ENCODE peak calls at places on chromosomes 7 and 10, in seven cellular contexts. J is GM23338, I is fibroblast of lung, W is neuronal stem cell, O is keratinocyte, F is adrenal gland, B is lower lobe of right lung. U is an unnamed sample.

GRCh38 chr10:7538970-7539694 is 127.6 kb downstream of the ITIH5 start:
- DNase-seq in J (no peak), I (no peak), W (no peak), O (no peak), F (no peak), B (no peak), U (no peak)

GRCh38 chr10:122298598-122299301 is 27.7 kb downstream of the BTBD16 start:
- DNase-seq in J (peak; percentile 93), I (peak; percentile 80), W (peak; percentile 64), O (no peak), F (peak; percentile 65), B (no peak), U (no peak)

GRCh38 chr10:23892296-23892695 is 316.6 kb upstream of the KIAA1217 start:
- DNase-seq in J (no peak), I (no peak), W (no peak), O (no peak), F (no peak), B (no peak), U (peak; percentile 16)

GRCh38 chr7:135341049-135341448 is 107.4 kb downstream of the STRA8 start:
- DNase-seq in J (peak; percentile 54), I (no peak), W (no peak), O (no peak), F (no peak), B (no peak), U (no peak)

GRCh38 chr7:5689118-5689517 is 92.3 kb downstream of the RNF216 start:
- DNase-seq in J (no peak), I (peak; percentile 82), W (no peak), O (no peak), F (no peak), B (no peak), U (no peak)

GRCh38 chr10:21494221-21495001 is 31.1 kb downstream of the SKIDA1 start:
- DNase-seq in J (peak; percentile 64), I (peak; percentile 37), W (no peak), O (no peak), F (peak; percentile 37), B (peak; percentile 58), U (no peak)

GRCh38 chr7:66413379-66414114 is 208.4 kb downstream of the TPST1 start:
- DNase-seq in J (peak; percentile 96), I (peak; percentile 81), W (peak; percentile 81), O (peak; percentile 48), F (peak; percentile 95), B (peak; percentile 90), U (no peak)

GRCh38 chr10:29926649-29927048 is 132.7 kb downstream of the JCAD start:
- DNase-seq in J (peak; percentile 60), I (peak; percentile 87), W (no peak), O (no peak), F (no peak), B (no peak), U (no peak)

GRCh38 chr7:159067870-159068787 is 76.5 kb downstream of the VIPR2 start:
- DNase-seq in J (no peak), I (no peak), W (no peak), O (no peak), F (no peak), B (no peak), U (no peak)

GRCh38 chr10:68135362-68135761 is 26.1 kb downstream of the MYPN start:
- DNase-seq in J (no peak), I (peak; percentile 51), W (no peak), O (no peak), F (no peak), B (no peak), U (no peak)

GRCh38 chr10:79488870-79489269 is 23.5 kb upstream of the EIF5AL1 start:
- DNase-seq in J (no peak), I (no peak), W (no peak), O (no peak), F (no peak), B (no peak), U (no peak)

GRCh38 chr7:116588641-116589594 is 64.1 kb downstream of the CAV1 start:
- DNase-seq in J (peak; percentile 74), I (peak; percentile 84), W (peak; percentile 49), O (peak; percentile 28), F (no peak), B (no peak), U (no peak)

GRCh38 chr7:140214075-140214684 is 37.4 kb upstream of the KDM7A start:
- DNase-seq in J (no peak), I (peak; percentile 27), W (no peak), O (no peak), F (peak; percentile 23), B (peak; percentile 55), U (peak; percentile 65)

GRCh38 chr10:13356392-13356791 is 8.3 kb upstream of the SEPHS1 start:
- DNase-seq in J (no peak), I (no peak), W (no peak), O (no peak), F (no peak), B (no peak), U (no peak)

GRCh38 chr7:88480901-88481300 is 174.2 kb upstream of the STEAP4 start:
- DNase-seq in J (no peak), I (no peak), W (no peak), O (no peak), F (no peak), B (no peak), U (no peak)

GRCh38 chr10:102657984-102658724 is 13.9 kb downstream of the TRIM8 start:
- DNase-seq in J (no peak), I (peak; percentile 45), W (no peak), O (no peak), F (peak; percentile 54), B (peak; percentile 82), U (no peak)

DNA sequence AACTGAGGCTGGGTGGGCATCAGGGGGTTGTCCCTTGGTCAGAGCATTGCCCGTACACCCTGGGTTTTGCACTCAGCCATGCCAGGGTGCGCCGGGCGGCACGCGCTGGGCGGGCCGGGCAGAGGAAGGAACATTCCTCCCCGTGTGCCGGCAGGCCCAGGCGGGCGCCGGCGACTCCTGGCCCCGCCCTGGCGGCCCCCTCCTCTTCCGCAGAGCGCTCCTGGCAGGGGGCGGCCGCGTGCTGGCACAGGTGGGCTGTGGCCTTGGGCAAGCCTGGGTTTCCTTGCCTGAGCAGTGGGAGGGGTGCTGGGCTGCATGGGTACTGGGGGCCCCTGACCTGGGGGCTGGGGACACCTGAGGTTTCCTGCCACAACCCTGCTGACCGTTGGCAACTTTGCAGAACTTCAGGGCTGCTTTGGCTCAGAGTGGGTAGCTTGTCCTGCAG is 3.9 kb downstream of the LFNG start:
- DNase-seq in J (peak; percentile 77), I (no peak), W (no peak), O (no peak), F (no peak), B (peak; percentile 77), U (peak; percentile 49)
- H3K27ac ChIP-seq in J (peak overlapping the region; percentile 79), I (no peak overlapping the region), W (peak overlapping the region; percentile 97), O (peak overlapping the region; percentile 95), F (peak overlapping the region; percentile 42), B (peak overlapping the region; percentile 92), U (peak overlapping the region; percentile 86)

DNA sequence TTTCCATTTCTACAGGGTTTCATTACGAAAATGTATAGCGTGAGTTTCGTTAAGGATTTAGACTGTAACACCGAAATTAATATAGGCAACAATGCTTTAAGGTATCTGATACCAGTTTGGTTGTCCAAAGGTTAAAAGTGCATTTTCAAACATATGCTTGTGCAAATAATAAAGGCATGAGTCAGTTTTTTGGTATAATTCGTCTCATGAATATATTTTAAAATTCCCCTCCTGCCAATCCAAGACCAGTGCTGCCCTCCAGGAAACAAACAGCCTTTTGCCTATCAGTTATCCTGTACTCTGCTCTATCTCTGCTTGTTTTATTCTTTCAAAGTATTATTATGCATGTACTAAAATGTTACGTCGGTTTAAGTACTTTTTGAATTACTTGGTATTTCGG is 2.0 kb downstream of the LCOR start:
- DNase-seq in J (no peak), I (peak; percentile 20), W (no peak), O (no peak), F (no peak), B (no peak), U (no peak)
- H3K27ac ChIP-seq in J (no peak overlapping the region), I (peak overlapping the region; percentile 26), W (no peak overlapping the region), O (no peak overlapping the region), F (no peak overlapping the region), B (no peak overlapping the region), U (peak overlapping the region; percentile 90)

GRCh38 chr10:60138842-60139241 is 232.5 kb upstream of the CCDC6 start:
- DNase-seq in J (peak; percentile 38), I (no peak), W (no peak), O (no peak), F (no peak), B (no peak), U (no peak)

GRCh38 chr10:60139290-60139689 is 232.9 kb upstream of the CCDC6 start:
- DNase-seq in J (no peak), I (no peak), W (no peak), O (no peak), F (no peak), B (no peak), U (no peak)

GRCh38 chr10:60140681-60141632 is 234.6 kb upstream of the CCDC6 start:
- DNase-seq in J (peak; percentile 95), I (peak; percentile 58), W (peak; percentile 77), O (no peak), F (peak; percentile 61), B (no peak), U (no peak)

GRCh38 chr10:60138026-60138425 is 231.7 kb upstream of the CCDC6 start:
- DNase-seq in J (no peak), I (no peak), W (no peak), O (no peak), F (no peak), B (no peak), U (no peak)

DNA sequence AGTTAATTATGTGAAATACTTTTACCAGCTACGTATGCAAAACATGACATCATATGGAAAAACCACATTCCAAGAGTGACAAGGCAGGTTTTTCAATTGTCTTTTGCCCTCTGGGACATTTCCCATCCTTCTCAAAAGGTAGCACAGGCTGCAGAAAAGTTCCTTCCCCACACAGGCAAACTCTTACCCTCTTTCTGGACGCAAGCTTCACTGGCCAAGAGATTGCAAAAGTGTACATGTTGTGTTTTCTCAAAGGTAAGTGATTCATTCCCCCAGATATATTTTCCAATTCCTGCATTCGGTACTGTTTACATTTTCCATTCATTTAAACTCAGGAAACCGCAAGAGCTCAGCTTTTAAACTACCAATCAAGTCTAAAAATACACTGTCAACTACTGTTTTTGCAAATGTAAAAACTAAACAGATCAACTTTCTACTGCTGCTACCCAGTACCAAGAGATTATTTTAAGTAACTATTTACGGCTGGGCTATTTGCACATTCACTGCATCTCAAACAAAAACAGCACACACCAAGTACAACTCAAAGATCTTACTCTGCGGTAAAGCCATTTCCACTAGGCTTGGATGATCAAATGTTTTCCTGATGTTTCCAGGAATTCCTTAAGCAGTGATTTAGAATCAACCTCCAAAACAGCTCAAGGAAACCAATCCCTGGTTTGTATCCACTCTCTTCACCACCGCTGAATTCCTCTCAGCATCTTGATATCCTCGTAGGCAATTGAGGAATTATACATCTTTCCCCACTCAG is 233.6 kb upstream of the CCDC6 start:
- DNase-seq in J (peak; percentile 93), I (peak; percentile 78), W (peak; percentile 33), O (no peak), F (no peak), B (no peak), U (peak; percentile 16)
- H3K27ac ChIP-seq in J (peak overlapping the region; percentile 94), I (no peak overlapping the region), W (peak overlapping the region; percentile 39), O (no peak overlapping the region), F (no peak overlapping the region), B (no peak overlapping the region), U (peak overlapping the region; percentile 52)

DNA sequence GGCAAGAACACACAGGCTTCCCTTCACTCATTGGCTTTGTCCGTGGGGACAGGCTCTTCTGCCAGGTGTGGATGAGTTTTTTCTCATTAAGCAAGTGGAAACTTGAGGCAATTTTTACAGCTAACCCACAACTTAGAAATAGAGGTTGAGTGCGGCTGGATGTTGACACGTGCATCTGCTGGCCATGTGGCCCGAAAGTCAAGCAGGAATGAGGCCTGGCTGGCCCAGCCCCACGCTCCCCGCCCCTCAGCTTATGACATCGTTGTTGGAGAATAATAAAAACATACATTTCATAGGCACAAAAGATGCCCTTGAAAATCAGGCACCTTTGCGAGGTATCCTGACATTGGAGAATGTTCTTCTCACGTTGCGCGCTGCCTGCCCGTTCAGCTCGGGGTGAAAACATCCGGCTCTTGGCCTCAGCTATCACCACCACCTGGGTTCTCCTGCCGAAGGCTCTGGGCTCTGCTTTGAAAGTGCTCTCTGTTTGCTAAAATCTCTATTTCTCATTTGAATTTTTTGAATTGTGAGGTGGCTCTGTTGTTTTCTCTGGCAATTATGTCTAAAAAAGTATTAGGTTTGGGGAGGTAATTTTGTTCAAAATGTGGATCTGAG is 310.7 kb downstream of the WDR37 start:
- DNase-seq in J (no peak), I (no peak), W (no peak), O (no peak), F (no peak), B (no peak), U (no peak)
- H3K27ac ChIP-seq in J (no peak overlapping the region), I (no peak overlapping the region), W (no peak overlapping the region), O (peak overlapping the region; percentile 43), F (no peak overlapping the region), B (no peak overlapping the region), U (no peak overlapping the region)